ENCODE peak calls at places on chromosomes 5 and 9, in five cellular contexts. Y is right atrium auricular region, B is astrocyte of the cerebellum, G is AG09309, F is cardiac fibroblast. P is an unnamed sample.

GRCh38 chr9:129497064-129497836 is 123.7 kb downstream of the C9orf50 start:
- DNase-seq in Y (no peak), B (no peak), G (no peak), F (no peak), P (no peak)

GRCh38 chr9:121844562-121844961 is 193.1 kb downstream of the DAB2IP start:
- DNase-seq in Y (no peak), B (no peak), G (no peak), F (no peak), P (no peak)

GRCh38 chr9:111961575-111961974 is 65.0 kb downstream of the UGCG start:
- DNase-seq in Y (no peak), B (peak; percentile 95), G (no peak), F (no peak), P (peak; percentile 98)

GRCh38 chr9:8071445-8071798 is 271.8 kb upstream of the DMAC1 start:
- DNase-seq in Y (no peak), B (no peak), G (no peak), F (no peak), P (no peak)

GRCh38 chr5:33343661-33344327 is 97.0 kb upstream of the TARS1 start:
- DNase-seq in Y (no peak), B (peak; percentile 66), G (no peak), F (peak; percentile 88), P (peak; percentile 91)

GRCh38 chr9:33320568-33321261 is 30.4 kb downstream of the NFX1 start:
- DNase-seq in Y (no peak), B (peak; percentile 95), G (peak; percentile 86), F (peak; percentile 94), P (peak; percentile 97)

GRCh38 chr9:94144394-94144793 is 60.1 kb downstream of the PTPDC1 start:
- DNase-seq in Y (no peak), B (peak; percentile 55), G (peak; percentile 28), F (peak; percentile 92), P (peak; percentile 53)

GRCh38 chr5:155729684-155730059 is 597.3 kb upstream of the SGCD start:
- DNase-seq in Y (no peak), B (no peak), G (no peak), F (no peak), P (no peak)

GRCh38 chr9:90946981-90947380 is 145.4 kb downstream of the SYK start:
- DNase-seq in Y (no peak), B (no peak), G (no peak), F (no peak), P (no peak)

GRCh38 chr9:13841801-13842462 is 472.0 kb downstream of the NFIB start:
- DNase-seq in Y (no peak), B (no peak), G (no peak), F (no peak), P (no peak)

GRCh38 chr9:88976186-88976887 is 14.9 kb upstream of the S1PR3 start:
- DNase-seq in Y (peak; percentile 23), B (no peak), G (no peak), F (no peak), P (no peak)

GRCh38 chr5:94072116-94072515 is 330.7 kb upstream of the POU5F2 start:
- DNase-seq in Y (no peak), B (no peak), G (no peak), F (peak; percentile 27), P (peak; percentile 57)

GRCh38 chr5:169861934-169862333 is 118.4 kb downstream of the INSYN2B start:
- DNase-seq in Y (no peak), B (peak; percentile 68), G (peak; percentile 84), F (peak; percentile 82), P (peak; percentile 82)

GRCh38 chr5:74567351-74567870 is 73.1 kb downstream of the ENC1 start:
- DNase-seq in Y (no peak), B (no peak), G (no peak), F (no peak), P (no peak)

GRCh38 chr5:93503598-93504067 is 77.4 kb downstream of the NR2F1-AS1 start:
- DNase-seq in Y (no peak), B (peak; percentile 88), G (peak; percentile 84), F (peak; percentile 86), P (peak; percentile 96)

GRCh38 chr9:127968717-127969383 is 11.9 kb downstream of the EEIG1 start:
- DNase-seq in Y (peak; percentile 79), B (peak; percentile 38), G (peak; percentile 56), F (peak; percentile 79), P (peak; percentile 80)

GRCh38 chr9:2116073-2116472 is 100.9 kb downstream of the SMARCA2 start:
- DNase-seq in Y (no peak), B (no peak), G (no peak), F (no peak), P (peak; percentile 38)

DNA sequence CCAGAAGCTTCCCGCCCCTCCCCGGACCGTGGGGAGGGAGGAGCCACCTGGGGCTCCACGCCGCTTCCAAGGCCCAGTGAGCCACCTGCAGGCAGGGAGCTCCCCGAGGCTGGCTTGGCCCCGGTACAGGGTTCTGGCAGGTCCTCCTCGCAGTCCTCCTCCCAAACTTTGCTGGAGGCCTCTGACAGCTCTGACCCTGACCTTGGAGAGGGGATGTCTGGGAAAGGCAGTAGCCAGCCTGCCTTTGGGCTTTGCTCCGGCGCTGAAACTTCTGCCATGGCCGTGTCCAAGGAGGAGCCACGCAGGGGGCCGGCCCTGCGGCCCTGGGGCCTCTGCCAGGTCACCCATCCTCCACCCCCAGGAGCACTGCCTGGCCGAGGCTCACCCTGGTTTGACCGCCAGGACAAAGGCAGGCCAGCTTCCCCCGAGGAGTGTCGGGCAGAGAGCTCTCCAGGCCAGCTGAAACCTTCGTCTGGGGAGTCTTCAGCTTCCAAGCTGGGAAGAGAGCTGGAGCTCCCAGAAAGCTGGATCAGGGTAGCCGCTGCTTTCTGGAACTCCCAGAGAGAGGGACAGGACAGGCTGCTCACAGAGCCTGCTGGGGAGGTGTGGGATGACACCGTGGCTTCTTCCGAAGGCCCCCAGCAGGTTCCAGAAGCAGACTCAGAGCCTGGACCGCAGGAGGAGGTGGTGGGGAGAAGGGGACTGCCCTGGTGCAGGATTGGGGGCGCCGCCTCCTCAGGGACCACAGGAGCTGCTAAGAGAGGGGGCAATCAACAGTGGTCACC is 9.0 kb upstream of the QSOX2 start:
- DNase-seq in Y (no peak), B (no peak), G (no peak), F (no peak), P (peak; percentile 12)
- TF ChIP-seq CTCF in Y (no peak), B (no peak), G (no peak), F (peak; percentile 1), P (no peak)

GRCh38 chr9:5612187-5612535 is 16.7 kb upstream of the RIC1 start:
- DNase-seq in Y (no peak), B (no peak), G (no peak), F (no peak), P (no peak)

GRCh38 chr9:5614192-5614591 is 14.7 kb upstream of the RIC1 start:
- DNase-seq in Y (no peak), B (no peak), G (no peak), F (no peak), P (no peak)

GRCh38 chr9:5610491-5610890 is 18.4 kb upstream of the RIC1 start:
- DNase-seq in Y (no peak), B (no peak), G (no peak), F (no peak), P (no peak)

GRCh38 chr9:5611321-5612186 is 17.4 kb upstream of the RIC1 start:
- DNase-seq in Y (no peak), B (no peak), G (no peak), F (no peak), P (no peak)

GRCh38 chr9:5608298-5609254 is 20.3 kb upstream of the RIC1 start:
- DNase-seq in Y (no peak), B (no peak), G (no peak), F (peak; percentile 16), P (peak; percentile 40)
- H3K4me3 ChIP-seq in Y (peak overlapping the region; percentile 37), B (no peak overlapping the region), G (peak overlapping the region; percentile 8), F (peak overlapping the region; percentile 9), P (peak overlapping the region; percentile 25)

DNA sequence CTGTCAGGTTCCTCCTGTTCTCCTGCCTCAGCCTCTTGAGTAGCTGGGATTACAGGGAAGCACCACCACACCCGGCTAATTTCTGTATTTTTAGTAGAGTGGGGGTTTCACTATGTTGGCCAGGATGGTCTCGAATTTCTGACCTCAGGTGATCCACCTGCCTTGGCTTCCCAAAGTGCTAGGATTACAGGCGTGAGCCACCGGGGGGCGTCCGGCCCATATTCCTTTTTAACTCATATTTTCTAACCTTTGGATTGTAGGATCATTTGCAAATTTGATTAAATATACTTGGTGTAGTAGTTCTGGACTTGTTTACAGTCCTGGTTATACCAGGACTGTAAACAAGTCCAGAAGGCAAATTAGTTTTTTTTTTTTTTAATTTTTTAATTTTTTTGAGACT is 4.3 kb downstream of the TCERG1 start:
- DNase-seq in Y (no peak), B (no peak), G (no peak), F (no peak), P (no peak)
- TF ChIP-seq CTCF in Y (no peak), B (peak; percentile 28), G (peak; percentile 15), F (no peak), P (peak; percentile 46)

GRCh38 chr5:73451218-73452130 is 2.9 kb upstream of the FOXD1 start:
- DNase-seq in Y (no peak), B (no peak), G (no peak), F (peak; percentile 61), P (peak; percentile 69)
- H3K4me3 ChIP-seq in Y (no peak overlapping the region), B (peak overlapping the region; percentile 44), G (peak overlapping the region; percentile 60), F (peak overlapping the region; percentile 11), P (peak overlapping the region; percentile 64)

GRCh38 chr9:4927701-4928100 is 57.4 kb upstream of the JAK2 start:
- DNase-seq in Y (no peak), B (no peak), G (no peak), F (no peak), P (no peak)
- TF ChIP-seq CTCF in Y (no peak), B (no peak), G (no peak), F (no peak), P (no peak)

GRCh38 chr9:133976888-133977287 is 15.2 kb downstream of the VAV2 start:
- DNase-seq in Y (no peak), B (no peak), G (no peak), F (no peak), P (no peak)

GRCh38 chr9:133979921-133980863 is 11.9 kb downstream of the VAV2 start:
- DNase-seq in Y (no peak), B (no peak), G (no peak), F (no peak), P (no peak)

GRCh38 chr9:133979124-133979920 is 12.8 kb downstream of the VAV2 start:
- DNase-seq in Y (no peak), B (no peak), G (no peak), F (peak; percentile 48), P (peak; percentile 43)

GRCh38 chr9:133977421-133978201 is 14.5 kb downstream of the VAV2 start:
- DNase-seq in Y (no peak), B (no peak), G (no peak), F (no peak), P (no peak)

GRCh38 chr9:133978226-133979123 is 13.6 kb downstream of the VAV2 start:
- DNase-seq in Y (no peak), B (no peak), G (no peak), F (no peak), P (no peak)
- H3K4me3 ChIP-seq in Y (no peak overlapping the region), B (no peak overlapping the region), G (no peak overlapping the region), F (no peak overlapping the region), P (no peak overlapping the region)

DNA sequence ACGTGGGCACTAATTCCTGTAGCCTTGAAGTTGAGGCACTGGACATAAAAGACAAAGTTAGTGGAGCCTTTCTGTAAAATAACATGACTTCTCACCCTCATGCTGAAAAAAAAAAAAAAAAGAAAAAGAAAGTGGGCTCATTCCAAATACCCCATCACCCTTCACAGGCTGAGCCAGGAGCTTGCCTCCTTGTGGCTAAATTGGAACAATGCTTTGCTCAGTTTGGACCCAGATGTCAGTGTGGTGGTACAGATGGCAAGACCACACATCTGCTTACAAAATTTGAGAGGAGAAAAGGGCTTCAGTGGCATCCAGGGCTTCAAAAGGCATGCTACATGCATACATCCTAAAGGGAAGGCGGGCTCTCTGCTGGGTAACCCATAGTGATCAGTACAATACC is 342.8 kb downstream of the EBF1 start:
- DNase-seq in Y (no peak), B (no peak), G (no peak), F (no peak), P (no peak)
- TF ChIP-seq CTCF in Y (no peak), B (peak; percentile 25), G (peak; percentile 21), F (no peak), P (peak; percentile 22)

P was measured in choroid plexus epithelial cell.